ENCODE peak calls at places on chromosome 2, in seven cellular contexts. R is naive thymus-derived CD4-positive, alpha-beta T cell; A is heart right ventricle; L is uterus; P is pancreas; G is right cardiac atrium; W is IMR-90. S is an unnamed sample.

GRCh38 chr2:168317282-168317681 is 69.9 kb upstream of the STK39 start:
- DNase-seq in R (no peak), A (no peak), L (no peak), P (no peak), G (no peak), W (no peak), S (no peak)

GRCh38 chr2:221104391-221104811 is 467.7 kb downstream of the EPHA4 start:
- DNase-seq in R (no peak), A (peak; percentile 85), L (peak; percentile 31), P (no peak), G (peak; percentile 93), W (peak; percentile 64), S (peak; percentile 75)

GRCh38 chr2:216649573-216649972 is 16.4 kb downstream of the IGFBP2 start:
- DNase-seq in R (no peak), A (no peak), L (no peak), P (no peak), G (no peak), W (no peak), S (no peak)

GRCh38 chr2:79259296-79259695 is 99.7 kb upstream of the REG3A start:
- DNase-seq in R (no peak), A (no peak), L (no peak), P (no peak), G (no peak), W (no peak), S (no peak)

GRCh38 chr2:231512222-231512621 is 18.0 kb downstream of the NMUR1 start:
- DNase-seq in R (no peak), A (no peak), L (no peak), P (no peak), G (no peak), W (no peak), S (no peak)

GRCh38 chr2:186903183-186903582 is 54.2 kb upstream of the ZSWIM2 start:
- DNase-seq in R (no peak), A (no peak), L (no peak), P (no peak), G (no peak), W (no peak), S (no peak)

GRCh38 chr2:61550375-61551209 is 12.4 kb upstream of the XPO1 start:
- DNase-seq in R (no peak), A (no peak), L (no peak), P (no peak), G (no peak), W (no peak), S (no peak)

GRCh38 chr2:206764673-206765241 is 371 bp downstream of the MDH1B start:
- DNase-seq in R (no peak), A (no peak), L (no peak), P (no peak), G (no peak), W (peak; percentile 1), S (no peak)

GRCh38 chr2:178404380-178404767 is 46.6 kb downstream of the PRKRA start:
- DNase-seq in R (peak; percentile 37), A (no peak), L (no peak), P (no peak), G (no peak), W (peak; percentile 95), S (no peak)

GRCh38 chr2:50957880-50958279 is 74.1 kb downstream of the NRXN1 start:
- DNase-seq in R (no peak), A (no peak), L (no peak), P (no peak), G (no peak), W (peak; percentile 37), S (no peak)

GRCh38 chr2:96549967-96550786 is 13.6 kb downstream of the ARID5A start:
- DNase-seq in R (no peak), A (no peak), L (no peak), P (peak; percentile 88), G (peak; percentile 68), W (no peak), S (no peak)

GRCh38 chr2:126655066-126655465 is 892 bp upstream of the GYPC start:
- DNase-seq in R (no peak), A (peak; percentile 32), L (no peak), P (no peak), G (no peak), W (peak; percentile 20), S (no peak)

GRCh38 chr2:120293991-120294329 is 41.3 kb downstream of the RALB start:
- DNase-seq in R (no peak), A (no peak), L (no peak), P (no peak), G (no peak), W (no peak), S (no peak)

GRCh38 chr2:142165790-142166189 is 35.0 kb upstream of the LRP1B start:
- DNase-seq in R (no peak), A (no peak), L (no peak), P (no peak), G (no peak), W (peak; percentile 65), S (no peak)

GRCh38 chr2:86301010-86301409 is 36.4 kb downstream of the REEP1 start:
- DNase-seq in R (no peak), A (no peak), L (peak; percentile 38), P (no peak), G (no peak), W (no peak), S (no peak)

GRCh38 chr2:72695676-72696075 is 130.2 kb downstream of the EXOC6B start:
- DNase-seq in R (no peak), A (no peak), L (no peak), P (no peak), G (no peak), W (no peak), S (no peak)

GRCh38 chr2:1460851-1461418 is 47.7 kb downstream of the TPO start:
- DNase-seq in R (no peak), A (no peak), L (no peak), P (no peak), G (no peak), W (no peak), S (no peak)

GRCh38 chr2:164898475-164898874 is 56.9 kb downstream of the SLC38A11 start:
- DNase-seq in R (no peak), A (no peak), L (no peak), P (no peak), G (no peak), W (peak; percentile 86), S (no peak)

GRCh38 chr2:85888020-85888744 is 608 bp downstream of the ST3GAL5 start:
- DNase-seq in R (peak; percentile 43), A (no peak), L (peak; percentile 48), P (peak; percentile 37), G (peak; percentile 69), W (no peak), S (no peak)

GRCh38 chr2:178419123-178419522 is 31.9 kb downstream of the PRKRA start:
- DNase-seq in R (no peak), A (no peak), L (no peak), P (no peak), G (no peak), W (peak; percentile 61), S (no peak)

GRCh38 chr2:74457549-74458131 is 598 bp upstream of the WBP1 start:
- DNase-seq in R (peak; percentile 85), A (peak; percentile 63), L (peak; percentile 58), P (peak; percentile 69), G (peak; percentile 84), W (no peak), S (peak; percentile 80)

DNA sequence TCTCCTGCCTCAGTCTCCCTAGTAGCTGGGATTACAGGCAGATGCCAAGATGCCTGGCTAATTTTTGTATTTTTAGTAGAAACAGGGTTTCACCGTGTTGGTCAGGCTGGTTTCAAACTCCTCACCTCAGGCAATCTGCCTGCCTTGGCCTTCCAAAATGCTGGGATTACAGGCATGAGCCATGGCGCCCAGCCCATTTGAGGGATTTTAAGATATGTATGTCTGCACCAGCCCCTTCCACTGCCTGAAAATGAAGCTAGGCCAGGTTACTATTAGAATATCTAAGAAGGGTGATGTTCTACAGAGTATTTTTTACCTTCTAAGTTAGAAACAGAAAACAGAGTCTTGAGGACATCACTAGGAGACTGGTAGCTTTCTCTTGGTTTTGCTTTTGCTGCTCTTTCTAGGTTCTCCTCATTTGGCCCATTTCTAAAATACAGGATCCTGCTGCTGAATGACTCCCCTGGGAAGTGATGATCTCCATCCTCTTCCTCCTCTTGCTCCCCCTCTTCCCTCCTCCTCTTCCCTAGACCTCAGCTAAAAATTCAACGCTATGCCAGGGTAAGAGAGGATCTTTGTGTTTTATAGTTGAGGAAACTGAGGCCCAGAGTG is 118.5 kb downstream of the MYCN start:
- DNase-seq in R (no peak), A (no peak), L (no peak), P (no peak), G (no peak), W (no peak), S (no peak)
- H3K9me3 ChIP-seq in R (no peaks in the 10 kb centered on the region), A (peaks cover 8% of the 10 kb centered on the region), L (no peaks in the 10 kb centered on the region), P (no peaks in the 10 kb centered on the region), G (no peaks in the 10 kb centered on the region), W (peaks cover 27% of the 10 kb centered on the region), S (no peaks in the 10 kb centered on the region)

GRCh38 chr2:69221512-69221911 is 165.5 kb downstream of the GFPT1 start:
- DNase-seq in R (no peak), A (no peak), L (no peak), P (no peak), G (no peak), W (no peak), S (no peak)
- H3K27ac ChIP-seq in R (no peak overlapping the region), A (peak overlapping the region; percentile 47), L (peak overlapping the region; percentile 42), P (no peak overlapping the region), G (no peak overlapping the region), W (peak overlapping the region; percentile 98), S (peak overlapping the region; percentile 41)

DNA sequence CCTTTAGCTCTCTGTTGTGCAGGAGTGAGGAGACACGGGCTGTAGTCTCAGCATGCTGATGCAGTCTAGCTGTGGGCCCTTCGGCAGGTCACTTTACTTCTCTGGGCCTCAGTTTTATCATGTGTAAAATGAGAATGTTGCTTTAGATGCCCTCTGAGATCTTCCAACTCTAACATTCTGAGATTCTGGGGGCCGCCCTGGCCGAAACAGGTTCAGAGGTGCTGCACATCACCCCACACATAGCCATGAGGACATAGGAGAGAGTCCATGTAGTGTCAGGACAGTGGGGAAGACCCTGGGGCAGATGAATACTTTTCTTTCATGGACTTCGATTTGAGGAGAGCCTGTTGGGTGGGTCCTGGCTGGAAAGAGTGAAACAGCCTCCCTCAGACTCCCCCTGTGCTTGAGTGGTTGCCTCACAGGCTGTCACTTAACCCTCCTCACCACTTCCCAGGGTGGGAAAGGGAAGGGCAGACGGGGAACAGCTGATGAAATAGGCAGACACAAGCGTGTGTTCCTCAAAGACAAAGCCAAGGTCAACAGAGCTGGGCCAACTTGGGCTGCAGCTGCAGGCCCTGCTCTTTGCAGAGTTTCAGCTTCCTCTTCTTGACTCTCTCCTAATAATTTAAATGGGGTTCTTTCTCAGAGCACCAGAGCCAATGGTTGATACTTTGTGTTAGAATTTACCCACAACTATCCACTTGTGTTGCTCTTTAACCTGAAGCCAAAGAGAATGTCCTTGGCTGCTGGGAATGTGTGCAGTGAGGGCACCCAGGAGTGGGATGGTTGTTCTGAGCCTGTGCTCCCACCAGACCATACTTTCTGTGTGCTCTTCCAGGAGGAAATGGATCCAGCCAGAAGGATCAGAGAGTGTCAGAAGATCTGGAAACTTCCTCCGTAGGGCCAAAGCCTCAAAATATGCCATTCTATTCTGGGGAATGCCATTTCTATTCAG is 14.7 kb upstream of the MRPL33 start:
- DNase-seq in R (no peak), A (peak; percentile 45), L (no peak), P (peak; percentile 48), G (peak; percentile 78), W (no peak), S (peak; percentile 86)
- H3K27me3 ChIP-seq in R (no peaks in the 10 kb centered on the region), A (no peaks in the 10 kb centered on the region), L (no peaks in the 10 kb centered on the region), P (no peaks in the 10 kb centered on the region), G (no peaks in the 10 kb centered on the region), W (no peaks in the 10 kb centered on the region), S (no peaks in the 10 kb centered on the region)

DNA sequence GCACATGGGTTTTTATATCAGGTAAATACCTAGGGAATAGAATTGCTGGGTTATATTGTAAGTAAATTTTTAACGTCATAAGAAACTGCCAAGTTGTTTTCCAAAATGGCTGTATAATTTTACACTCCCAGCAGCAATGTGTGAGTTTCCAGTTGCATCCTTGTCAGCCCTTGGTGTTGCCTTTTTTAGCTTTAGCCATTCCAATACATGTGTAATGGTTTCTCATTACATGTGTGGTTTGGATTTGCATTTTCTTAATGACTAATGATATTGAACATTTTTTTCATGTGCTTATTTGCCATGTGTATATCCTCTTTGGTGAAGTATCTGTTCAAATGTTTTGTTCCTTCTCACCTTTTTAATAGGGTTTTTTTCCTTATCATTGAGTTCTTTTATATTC is 70.8 kb downstream of the ABI2 start:
- DNase-seq in R (no peak), A (no peak), L (no peak), P (no peak), G (no peak), W (peak; percentile 31), S (no peak)
- H3K9me3 ChIP-seq in R (no peaks in the 10 kb centered on the region), A (no peaks in the 10 kb centered on the region), L (no peaks in the 10 kb centered on the region), P (no peaks in the 10 kb centered on the region), G (no peaks in the 10 kb centered on the region), W (no peaks in the 10 kb centered on the region), S (no peaks in the 10 kb centered on the region)

S was measured in tibial artery.